ENCODE peak calls at places on chromosomes 16 and 17, in ten cellular contexts. One of them, this sample, is unnamed.

GRCh38 chr17:55086635-55087058 is 118.1 kb downstream of the STXBP4 start:
- DNase-seq in activated CD4-positive, alpha-beta T cell treated with anti-CD3 and anti-CD28 coated beads, Interleukin-2, amount 10 ng/mL, durations not matched to agents 24 days and 14 days: no peak
- DNase-seq in NCI-H1105 treated with DMSO at 0.1 percent for 48 hours: peak
- DNase-seq in naive thymus-derived CD4-positive, alpha-beta T cell: no peak
- DNase-seq in foreskin fibroblast: peak
- DNase-seq in IMR-90: peak
- DNase-seq in AG10803: peak
- DNase-seq in left ventricle myocardium inferior: no peak
- DNase-seq in H7: no peak
- DNase-seq in astrocyte of the spinal cord: peak
- DNase-seq in this sample: no peak

GRCh38 chr16:48381201-48381600 is 4.0 kb downstream of the SIAH1 start:
- DNase-seq in naive thymus-derived CD4-positive, alpha-beta T cell: no peak
- DNase-seq in activated CD4-positive, alpha-beta T cell treated with anti-CD3 and anti-CD28 coated beads, Interleukin-2, amount 10 ng/mL, durations not matched to agents 24 days and 14 days: no peak
- DNase-seq in AG10803: peak
- DNase-seq in astrocyte of the spinal cord: no peak
- DNase-seq in NCI-H1105 treated with DMSO at 0.1 percent for 48 hours: no peak
- DNase-seq in IMR-90: peak
- DNase-seq in left ventricle myocardium inferior: no peak
- DNase-seq in H7: no peak
- DNase-seq in foreskin fibroblast: peak
- DNase-seq in this sample: no peak

GRCh38 chr16:89322381-89323119 is 105.0 kb downstream of the ZNF778 start:
- DNase-seq in astrocyte of the spinal cord: peak
- DNase-seq in foreskin fibroblast: peak
- DNase-seq in naive thymus-derived CD4-positive, alpha-beta T cell: no peak
- DNase-seq in IMR-90: peak
- DNase-seq in H7: peak
- DNase-seq in AG10803: peak
- DNase-seq in activated CD4-positive, alpha-beta T cell treated with anti-CD3 and anti-CD28 coated beads, Interleukin-2, amount 10 ng/mL, durations not matched to agents 24 days and 14 days: no peak
- DNase-seq in NCI-H1105 treated with DMSO at 0.1 percent for 48 hours: no peak
- DNase-seq in left ventricle myocardium inferior: no peak
- DNase-seq in this sample: peak

GRCh38 chr16:49687603-49688002 is 168.3 kb downstream of the ZNF423 start:
- DNase-seq in H7: no peak
- DNase-seq in astrocyte of the spinal cord: no peak
- DNase-seq in foreskin fibroblast: no peak
- DNase-seq in IMR-90: no peak
- DNase-seq in naive thymus-derived CD4-positive, alpha-beta T cell: no peak
- DNase-seq in left ventricle myocardium inferior: no peak
- DNase-seq in AG10803: no peak
- DNase-seq in NCI-H1105 treated with DMSO at 0.1 percent for 48 hours: no peak
- DNase-seq in activated CD4-positive, alpha-beta T cell treated with anti-CD3 and anti-CD28 coated beads, Interleukin-2, amount 10 ng/mL, durations not matched to agents 24 days and 14 days: no peak
- DNase-seq in this sample: no peak

GRCh38 chr16:11349599-11350276 is 4.5 kb downstream of the RMI2 start:
- DNase-seq in NCI-H1105 treated with DMSO at 0.1 percent for 48 hours: no peak
- DNase-seq in left ventricle myocardium inferior: peak
- DNase-seq in astrocyte of the spinal cord: peak
- DNase-seq in AG10803: peak
- DNase-seq in activated CD4-positive, alpha-beta T cell treated with anti-CD3 and anti-CD28 coated beads, Interleukin-2, amount 10 ng/mL, durations not matched to agents 24 days and 14 days: no peak
- DNase-seq in H7: peak
- DNase-seq in naive thymus-derived CD4-positive, alpha-beta T cell: no peak
- DNase-seq in IMR-90: peak
- DNase-seq in foreskin fibroblast: peak
- DNase-seq in this sample: peak

GRCh38 chr16:72537684-72538083 is 365.7 kb upstream of the PMFBP1 start:
- DNase-seq in left ventricle myocardium inferior: no peak
- DNase-seq in H7: no peak
- DNase-seq in astrocyte of the spinal cord: peak
- DNase-seq in foreskin fibroblast: peak
- DNase-seq in naive thymus-derived CD4-positive, alpha-beta T cell: no peak
- DNase-seq in AG10803: peak
- DNase-seq in activated CD4-positive, alpha-beta T cell treated with anti-CD3 and anti-CD28 coated beads, Interleukin-2, amount 10 ng/mL, durations not matched to agents 24 days and 14 days: no peak
- DNase-seq in IMR-90: peak
- DNase-seq in NCI-H1105 treated with DMSO at 0.1 percent for 48 hours: no peak
- DNase-seq in this sample: no peak

GRCh38 chr17:42118545-42118944 is 2.6 kb downstream of the KAT2A start:
- DNase-seq in H7: peak
- DNase-seq in activated CD4-positive, alpha-beta T cell treated with anti-CD3 and anti-CD28 coated beads, Interleukin-2, amount 10 ng/mL, durations not matched to agents 24 days and 14 days: peak
- DNase-seq in left ventricle myocardium inferior: no peak
- DNase-seq in naive thymus-derived CD4-positive, alpha-beta T cell: peak
- DNase-seq in AG10803: no peak
- DNase-seq in astrocyte of the spinal cord: peak
- DNase-seq in IMR-90: peak
- DNase-seq in foreskin fibroblast: peak
- DNase-seq in NCI-H1105 treated with DMSO at 0.1 percent for 48 hours: peak
- DNase-seq in this sample: no peak

GRCh38 chr16:13122074-13122473 is 220.7 kb downstream of the SHISA9 start:
- DNase-seq in IMR-90: no peak
- DNase-seq in naive thymus-derived CD4-positive, alpha-beta T cell: no peak
- DNase-seq in NCI-H1105 treated with DMSO at 0.1 percent for 48 hours: no peak
- DNase-seq in activated CD4-positive, alpha-beta T cell treated with anti-CD3 and anti-CD28 coated beads, Interleukin-2, amount 10 ng/mL, durations not matched to agents 24 days and 14 days: no peak
- DNase-seq in AG10803: no peak
- DNase-seq in astrocyte of the spinal cord: no peak
- DNase-seq in left ventricle myocardium inferior: no peak
- DNase-seq in H7: no peak
- DNase-seq in foreskin fibroblast: no peak
- DNase-seq in this sample: no peak

GRCh38 chr17:8707591-8708453 is 36.8 kb downstream of the CCDC42 start:
- DNase-seq in IMR-90: no peak
- DNase-seq in NCI-H1105 treated with DMSO at 0.1 percent for 48 hours: no peak
- DNase-seq in naive thymus-derived CD4-positive, alpha-beta T cell: no peak
- DNase-seq in activated CD4-positive, alpha-beta T cell treated with anti-CD3 and anti-CD28 coated beads, Interleukin-2, amount 10 ng/mL, durations not matched to agents 24 days and 14 days: no peak
- DNase-seq in AG10803: no peak
- DNase-seq in astrocyte of the spinal cord: peak
- DNase-seq in left ventricle myocardium inferior: no peak
- DNase-seq in foreskin fibroblast: no peak
- DNase-seq in H7: no peak
- DNase-seq in this sample: no peak